ENCODE peak calls at places on chromosome 6, in ten cellular contexts. Y is right lobe of liver, N is A549, A is ovary, C is Peyer's patch, J is body of pancreas, P is heart left ventricle, I is IMR-90, M is transverse colon, E is suprapubic skin. S is an unnamed sample. For H3K4me1, the result is how much of the 10 kb centered on the place peaks cover.

GRCh38 chr6:139597781-139598368 is 223.4 kb upstream of the CITED2 start:
- DNase-seq in N (peak), E (no peak), Y (peak), C (peak), P (peak), J (peak), I (peak), A (peak), M (peak), S (peak)

GRCh38 chr6:168554898-168555617 is 114.1 kb downstream of the SMOC2 start:
- DNase-seq in M (no peak), E (no peak), C (no peak), P (no peak), J (no peak), A (no peak), Y (no peak), N (no peak), I (no peak), S (no peak)

GRCh38 chr6:140857734-140858380 is 1274.9 kb upstream of the GJE1 start:
- DNase-seq in M (no peak), J (peak), C (no peak), I (peak), A (no peak), Y (no peak), P (no peak), E (no peak), N (peak), S (no peak)

GRCh38 chr6:30754631-30755030 is 10.3 kb upstream of the IER3 start:
- DNase-seq in C (no peak), I (peak), J (no peak), N (no peak), P (no peak), Y (no peak), E (no peak), A (no peak), M (no peak), S (no peak)

GRCh38 chr6:12381587-12381986 is 91.4 kb downstream of the EDN1 start:
- DNase-seq in J (no peak), P (no peak), C (no peak), M (no peak), N (no peak), Y (no peak), I (peak), E (no peak), A (no peak), S (no peak)

GRCh38 chr6:1094306-1094705 is 217.6 kb upstream of the FOXQ1 start:
- DNase-seq in C (no peak), E (no peak), I (peak), P (no peak), Y (no peak), A (no peak), N (no peak), J (no peak), M (no peak), S (no peak)

GRCh38 chr6:26194774-26195375 is 107.6 kb downstream of the HFE start:
- DNase-seq in Y (no peak), I (peak), J (no peak), A (no peak), C (no peak), N (no peak), P (no peak), E (no peak), M (no peak), S (no peak)

GRCh38 chr6:138943089-138943625 is 44.9 kb downstream of the REPS1 start:
- DNase-seq in M (no peak), I (peak), C (no peak), J (no peak), A (no peak), P (no peak), N (no peak), Y (no peak), E (no peak), S (no peak)

GRCh38 chr6:159692303-159693127 is 526 bp downstream of the SOD2 start:
- DNase-seq in P (peak), N (no peak), A (peak), E (no peak), C (peak), J (peak), Y (peak), I (peak), M (peak), S (peak)

GRCh38 chr6:24100336-24100735 is 25.7 kb upstream of the NRSN1 start:
- DNase-seq in J (no peak), I (no peak), M (no peak), P (no peak), C (no peak), A (no peak), E (no peak), N (no peak), Y (no peak), S (no peak)

GRCh38 chr6:11744753-11745152 is 33.9 kb downstream of the ADTRP start:
- DNase-seq in E (peak), A (no peak), M (peak), P (peak), N (no peak), C (peak), Y (no peak), I (peak), J (peak), S (peak)

GRCh38 chr6:26045939-26046368 is 41.3 kb upstream of the HFE start:
- DNase-seq in E (no peak), M (no peak), J (no peak), I (no peak), P (no peak), A (no peak), Y (no peak), C (no peak), N (no peak), S (no peak)

GRCh38 chr6:158111987-158112386 is 56.1 kb downstream of the SERAC1 start:
- DNase-seq in I (no peak), N (no peak), Y (no peak), E (no peak), A (no peak), M (no peak), C (no peak), J (no peak), P (no peak), S (no peak)

GRCh38 chr6:95143408-95144180 is 433.7 kb upstream of the MANEA start:
- DNase-seq in P (no peak), Y (peak), N (no peak), J (no peak), E (no peak), C (no peak), M (no peak), A (no peak), I (no peak), S (no peak)

GRCh38 chr6:25193147-25193864 is 85.9 kb upstream of the CARMIL1 start:
- DNase-seq in Y (no peak), E (no peak), P (peak), J (peak), M (no peak), I (peak), C (no peak), A (no peak), N (peak), S (peak)

GRCh38 chr6:143441680-143442359 is 8.7 kb downstream of the ADAT2 start:
- DNase-seq in P (no peak), C (no peak), E (no peak), N (no peak), M (no peak), A (no peak), Y (no peak), I (peak), J (no peak), S (no peak)

GRCh38 chr6:11354019-11354418 is 121.6 kb upstream of the NEDD9 start:
- DNase-seq in C (no peak), I (peak), N (no peak), P (peak), A (no peak), E (no peak), M (no peak), J (peak), Y (no peak), S (no peak)

GRCh38 chr6:4774715-4775590 is 1.3 kb upstream of the CDYL start:
- DNase-seq in I (no peak), M (peak), C (peak), E (peak), P (no peak), J (peak), N (no peak), Y (peak), A (no peak), S (peak)

GRCh38 chr6:100088009-100088408 is 94.0 kb upstream of the MCHR2 start:
- DNase-seq in I (peak), N (no peak), E (no peak), M (no peak), P (no peak), J (no peak), A (no peak), Y (no peak), C (no peak), S (no peak)

GRCh38 chr6:56359201-56359899 is 112.0 kb upstream of the COL21A1 start:
- DNase-seq in C (peak), A (no peak), P (peak), M (peak), Y (no peak), I (peak), J (peak), N (peak), E (no peak), S (peak)

GRCh38 chr6:610882-611281 is 46.0 kb downstream of the HUS1B start:
- DNase-seq in C (no peak), J (no peak), Y (no peak), M (no peak), E (no peak), P (no peak), I (no peak), N (no peak), A (no peak), S (no peak)

GRCh38 chr6:128538763-128539162 is 18.4 kb upstream of the PTPRK start:
- DNase-seq in P (no peak), E (no peak), I (peak), N (no peak), Y (no peak), J (no peak), C (no peak), A (no peak), M (no peak), S (no peak)

GRCh38 chr6:52640916-52641315 is 30.0 kb upstream of the TMEM14A start:
- DNase-seq in Y (no peak), J (no peak), I (no peak), N (no peak), A (no peak), C (no peak), P (no peak), E (no peak), M (no peak), S (no peak)

GRCh38 chr6:166019214-166019613 is 148.4 kb downstream of the TBXT start:
- DNase-seq in A (no peak), M (no peak), N (no peak), P (no peak), Y (no peak), E (no peak), J (no peak), I (no peak), C (no peak), S (peak)

GRCh38 chr6:20212392-20213111 is at the start of gene MBOAT1:
- DNase-seq in M (peak), N (peak), C (peak), P (peak), A (peak), J (peak), I (peak), E (peak), Y (peak), S (peak)

GRCh38 chr6:20211037-20211940 is 980 bp downstream of the MBOAT1 start:
- DNase-seq in I (peak), C (no peak), A (no peak), J (peak), E (no peak), N (no peak), P (no peak), M (peak), Y (no peak), S (peak)

GRCh38 chr6:20211941-20212391 is 303 bp downstream of the MBOAT1 start:
- DNase-seq in Y (peak), P (no peak), E (peak), C (peak), J (peak), N (peak), I (no peak), M (peak), A (no peak), S (no peak)

GRCh38 chr6:20215310-20215709 is 3.0 kb upstream of the MBOAT1 start:
- DNase-seq in P (no peak), A (no peak), N (no peak), J (no peak), C (no peak), E (no peak), I (no peak), M (no peak), Y (no peak), S (no peak)

GRCh38 chr6:20213271-20213798 is 1.1 kb upstream of the MBOAT1 start:
- DNase-seq in E (no peak), P (no peak), J (no peak), C (no peak), N (no peak), A (no peak), I (no peak), M (no peak), Y (no peak), S (no peak)
- H3K4me1 ChIP-seq in E (half or more), P (under half), J (under half), C (under half), N (under half), A (under half), I (under half), M (under half), Y (under half), S (under half)

GRCh38 chr6:28105286-28105685 is 19.1 kb upstream of the ZSCAN16 start:
- DNase-seq in C (no peak), P (no peak), E (no peak), M (no peak), N (peak), I (no peak), J (no peak), Y (no peak), A (no peak), S (no peak)
- H3K4me3 ChIP-seq in C (peak), P (no peak), E (peak), M (peak), N (peak), I (peak), J (peak), Y (peak), A (peak), S (peak)

GRCh38 chr6:35945650-35946025 is 24.7 kb upstream of the SRPK1 start:
- DNase-seq in Y (no peak), M (no peak), E (no peak), N (no peak), I (peak), A (no peak), C (no peak), J (no peak), P (no peak), S (no peak)

GRCh38 chr6:35936960-35937359 is 16.1 kb upstream of the SRPK1 start:
- DNase-seq in Y (no peak), N (no peak), C (no peak), I (no peak), E (no peak), P (no peak), A (no peak), M (no peak), J (no peak), S (no peak)

GRCh38 chr6:35943390-35943789 is 22.5 kb upstream of the SRPK1 start:
- DNase-seq in Y (no peak), N (no peak), J (no peak), A (no peak), M (no peak), I (no peak), E (no peak), P (no peak), C (no peak), S (no peak)

DNA sequence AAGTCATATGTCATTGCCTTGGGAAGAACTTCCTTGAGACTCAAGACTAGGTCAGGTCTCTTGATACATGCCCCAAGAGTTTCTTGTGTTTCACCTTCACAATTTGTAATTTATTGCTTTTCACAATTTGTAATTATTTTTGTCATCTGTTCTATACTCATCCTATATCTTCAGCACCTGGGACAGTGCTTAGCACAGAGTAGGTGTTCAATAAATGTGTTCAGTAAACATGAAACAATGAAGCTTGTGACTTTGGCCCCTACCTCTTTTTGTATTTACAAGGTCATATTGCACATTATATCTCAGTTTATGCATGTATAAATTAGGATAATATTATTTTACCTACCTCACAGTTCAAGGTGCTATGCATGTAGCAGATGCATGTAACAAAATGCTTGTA is 21.5 kb upstream of the SRPK1 start:
- DNase-seq in J (no peak), P (no peak), I (no peak), E (no peak), M (no peak), C (no peak), N (no peak), A (no peak), Y (no peak), S (no peak)
- TF ChIP-seq POLR2A in J (no peak), P (no peak), I (no peak), E (no peak), M (no peak), C (no peak), N (no peak), A (no peak), Y (no peak), S (no peak)

DNA sequence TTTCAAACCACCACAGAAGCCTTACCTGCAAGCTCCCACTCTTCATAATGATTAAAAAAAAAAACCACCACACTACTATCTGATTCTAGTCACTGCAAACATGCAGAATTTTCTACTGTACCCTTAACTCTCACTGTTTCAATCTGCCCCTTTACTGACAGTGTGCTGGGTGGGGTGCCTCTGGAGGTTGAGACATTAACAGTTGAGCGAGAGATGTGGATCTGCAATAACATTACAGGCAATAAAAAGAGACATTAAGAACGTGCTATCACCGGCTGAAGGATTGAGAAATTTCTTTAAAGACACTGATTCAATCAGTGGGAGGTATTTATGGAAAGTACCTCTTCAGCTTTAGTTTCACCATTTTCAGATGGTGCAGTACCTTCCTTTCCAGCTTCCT is 32.5 kb downstream of the HMGN3 start:
- DNase-seq in I (no peak), C (no peak), Y (no peak), A (no peak), J (no peak), N (no peak), M (no peak), E (no peak), P (no peak), S (no peak)
- H3K4me1 ChIP-seq in I (under half), C (under half), Y (under half), A (under half), J (under half), N (under half), M (under half), E (under half), P (under half), S (under half)

DNA sequence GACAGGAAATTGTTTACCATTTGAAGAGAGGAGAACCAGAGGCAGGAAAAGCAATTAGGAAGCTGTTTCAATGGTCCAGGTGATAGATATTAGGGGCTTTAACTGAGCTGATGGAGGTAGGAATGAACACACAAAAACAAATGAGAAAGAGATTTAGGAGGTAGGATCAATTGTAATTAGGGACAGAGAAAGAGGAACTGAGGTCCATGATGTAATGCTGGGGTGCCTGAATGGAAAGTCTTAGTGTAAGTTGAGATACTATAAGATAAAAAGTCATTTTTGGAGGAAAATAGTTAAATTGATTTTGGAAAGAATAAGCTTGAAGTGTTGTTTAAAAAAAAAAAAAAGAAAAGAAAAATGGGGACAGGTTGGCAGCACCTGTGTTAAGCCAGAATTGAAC is 58.5 kb upstream of the B3GAT2 start:
- DNase-seq in Y (no peak), N (no peak), E (no peak), P (no peak), M (no peak), A (no peak), C (no peak), I (no peak), J (no peak), S (no peak)
- H3K4me3 ChIP-seq in Y (no peak), N (no peak), E (no peak), P (no peak), M (no peak), A (no peak), C (no peak), I (no peak), J (no peak), S (no peak)

GRCh38 chr6:36196880-36197548 is 470 bp downstream of the BRPF3 start:
- DNase-seq in A (peak), M (peak), C (peak), I (peak), P (peak), N (peak), J (peak), Y (peak), E (peak), S (peak)
- TF ChIP-seq POLR2A in A (peak), M (peak), C (peak), I (peak), P (peak), N (peak), J (peak), Y (peak), E (no peak), S (peak)

DNA sequence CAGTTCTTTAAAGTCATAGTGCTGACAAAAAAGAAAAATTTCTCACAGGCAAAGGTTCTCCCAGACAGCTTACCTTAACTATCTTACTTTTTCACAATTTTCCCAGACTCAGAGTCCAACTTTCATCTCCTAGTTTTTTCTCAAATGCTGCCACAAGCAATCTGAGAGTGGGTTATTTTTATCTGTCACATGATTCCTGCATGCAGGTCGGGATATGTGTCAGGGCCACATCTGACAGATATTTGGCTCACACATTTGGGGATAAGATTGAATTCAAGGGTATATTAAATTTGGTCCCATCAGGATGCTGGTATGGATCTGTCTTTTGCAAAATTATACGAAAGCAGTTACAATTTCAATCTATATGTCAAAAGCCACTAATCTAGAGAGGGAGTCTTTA is 50.1 kb upstream of the SMIM29 start:
- DNase-seq in P (no peak), A (no peak), J (no peak), Y (no peak), I (no peak), N (no peak), C (no peak), E (no peak), M (no peak), S (no peak)
- H3K4me1 ChIP-seq in P (under half), A (under half), J (under half), Y (under half), I (under half), N (under half), C (under half), E (under half), M (under half), S (under half)

GRCh38 chr6:101784094-101784493 is 390.6 kb downstream of the GRIK2 start:
- DNase-seq in P (no peak), C (no peak), N (no peak), Y (no peak), E (no peak), I (no peak), A (no peak), M (no peak), J (no peak), S (no peak)
- H3K4me3 ChIP-seq in P (no peak), C (no peak), N (no peak), Y (no peak), E (no peak), I (no peak), A (no peak), M (no peak), J (no peak), S (no peak)